ENCODE peak calls at places on chromosomes 3 and 15, in eight cellular contexts. One of them, this sample, is unnamed.

GRCh38 chr3:33218446-33219174 is at the start of gene SUSD5:
- DNase-seq in colonic mucosa: no peak
- DNase-seq in body of pancreas: no peak
- DNase-seq in HCT116: no peak
- DNase-seq in lower lobe of right lung: no peak
- DNase-seq in tibial nerve: no peak
- DNase-seq in stomach: no peak
- DNase-seq in tibial artery: no peak
- DNase-seq in this sample: no peak

GRCh38 chr3:28934135-28934813 is 346.6 kb upstream of the RBMS3 start:
- DNase-seq in colonic mucosa: no peak
- DNase-seq in body of pancreas: no peak
- DNase-seq in HCT116: no peak
- DNase-seq in lower lobe of right lung: no peak
- DNase-seq in tibial nerve: no peak
- DNase-seq in stomach: no peak
- DNase-seq in tibial artery: no peak
- DNase-seq in this sample: no peak

GRCh38 chr3:65732060-65732933 is 306.4 kb downstream of the MAGI1 start:
- DNase-seq in colonic mucosa: peak; percentile 30
- DNase-seq in body of pancreas: no peak
- DNase-seq in HCT116: peak; percentile 29
- DNase-seq in lower lobe of right lung: no peak
- DNase-seq in tibial nerve: no peak
- DNase-seq in stomach: no peak
- DNase-seq in tibial artery: no peak
- DNase-seq in this sample: no peak

GRCh38 chr3:194141415-194142155 is 5.6 kb downstream of the HES1 start:
- DNase-seq in colonic mucosa: peak; percentile 91
- DNase-seq in body of pancreas: peak; percentile 95
- DNase-seq in HCT116: peak; percentile 82
- DNase-seq in lower lobe of right lung: peak; percentile 95
- DNase-seq in tibial nerve: peak; percentile 73
- DNase-seq in stomach: peak; percentile 95
- DNase-seq in tibial artery: peak; percentile 87
- DNase-seq in this sample: peak; percentile 60

GRCh38 chr3:152328841-152329240 is 60.1 kb downstream of the MBNL1 start:
- DNase-seq in colonic mucosa: no peak
- DNase-seq in body of pancreas: no peak
- DNase-seq in HCT116: peak; percentile 70
- DNase-seq in lower lobe of right lung: no peak
- DNase-seq in tibial nerve: no peak
- DNase-seq in stomach: no peak
- DNase-seq in tibial artery: no peak
- DNase-seq in this sample: no peak

GRCh38 chr3:159919873-159920272 is 68.8 kb upstream of the IL12A start:
- DNase-seq in colonic mucosa: no peak
- DNase-seq in body of pancreas: no peak
- DNase-seq in HCT116: no peak
- DNase-seq in lower lobe of right lung: no peak
- DNase-seq in tibial nerve: no peak
- DNase-seq in stomach: no peak
- DNase-seq in tibial artery: no peak
- DNase-seq in this sample: no peak

GRCh38 chr3:108524547-108524946 is 14.2 kb upstream of the MYH15 start:
- DNase-seq in colonic mucosa: no peak
- DNase-seq in body of pancreas: no peak
- DNase-seq in HCT116: no peak
- DNase-seq in lower lobe of right lung: no peak
- DNase-seq in tibial nerve: no peak
- DNase-seq in stomach: no peak
- DNase-seq in tibial artery: no peak
- DNase-seq in this sample: no peak

GRCh38 chr3:136142592-136142991 is 53.5 kb downstream of the MSL2 start:
- DNase-seq in colonic mucosa: no peak
- DNase-seq in body of pancreas: no peak
- DNase-seq in HCT116: peak; percentile 73
- DNase-seq in lower lobe of right lung: no peak
- DNase-seq in tibial nerve: no peak
- DNase-seq in stomach: no peak
- DNase-seq in tibial artery: no peak
- DNase-seq in this sample: no peak

GRCh38 chr3:71074416-71074815 is 509.1 kb downstream of the FOXP1 start:
- DNase-seq in colonic mucosa: no peak
- DNase-seq in body of pancreas: no peak
- DNase-seq in HCT116: no peak
- DNase-seq in lower lobe of right lung: no peak
- DNase-seq in tibial nerve: no peak
- DNase-seq in stomach: no peak
- DNase-seq in tibial artery: no peak
- DNase-seq in this sample: no peak

GRCh38 chr3:11115548-11115947 is 38.7 kb upstream of the HRH1 start:
- DNase-seq in colonic mucosa: no peak
- DNase-seq in body of pancreas: no peak
- DNase-seq in HCT116: no peak
- DNase-seq in lower lobe of right lung: no peak
- DNase-seq in tibial nerve: no peak
- DNase-seq in stomach: no peak
- DNase-seq in tibial artery: no peak
- DNase-seq in this sample: no peak

GRCh38 chr3:25069970-25070369 is 358.1 kb upstream of the RARB start:
- DNase-seq in colonic mucosa: no peak
- DNase-seq in body of pancreas: no peak
- DNase-seq in HCT116: no peak
- DNase-seq in lower lobe of right lung: no peak
- DNase-seq in tibial nerve: no peak
- DNase-seq in stomach: no peak
- DNase-seq in tibial artery: no peak
- DNase-seq in this sample: no peak

GRCh38 chr15:39156636-39157255 is 424.1 kb upstream of the THBS1 start:
- DNase-seq in colonic mucosa: no peak
- DNase-seq in body of pancreas: no peak
- DNase-seq in HCT116: no peak
- DNase-seq in lower lobe of right lung: no peak
- DNase-seq in tibial nerve: peak; percentile 19
- DNase-seq in stomach: no peak
- DNase-seq in tibial artery: peak; percentile 56
- DNase-seq in this sample: no peak

GRCh38 chr3:167565489-167565888 is 88.3 kb downstream of the WDR49 start:
- DNase-seq in colonic mucosa: no peak
- DNase-seq in body of pancreas: no peak
- DNase-seq in HCT116: no peak
- DNase-seq in lower lobe of right lung: no peak
- DNase-seq in tibial nerve: no peak
- DNase-seq in stomach: no peak
- DNase-seq in tibial artery: no peak
- DNase-seq in this sample: no peak

GRCh38 chr3:114496874-114497273 is 203.0 kb downstream of the TIGIT start:
- DNase-seq in colonic mucosa: no peak
- DNase-seq in body of pancreas: no peak
- DNase-seq in HCT116: no peak
- DNase-seq in lower lobe of right lung: no peak
- DNase-seq in tibial nerve: no peak
- DNase-seq in stomach: no peak
- DNase-seq in tibial artery: no peak
- DNase-seq in this sample: no peak

GRCh38 chr15:75237316-75237982 is 20.7 kb upstream of the GOLGA6C start:
- DNase-seq in colonic mucosa: no peak
- DNase-seq in body of pancreas: peak; percentile 7
- DNase-seq in HCT116: no peak
- DNase-seq in lower lobe of right lung: no peak
- DNase-seq in tibial nerve: no peak
- DNase-seq in stomach: no peak
- DNase-seq in tibial artery: peak; percentile 15
- DNase-seq in this sample: no peak

GRCh38 chr3:156448300-156448699 is 106.6 kb downstream of the SSR3 start:
- DNase-seq in colonic mucosa: no peak
- DNase-seq in body of pancreas: no peak
- DNase-seq in HCT116: peak; percentile 46
- DNase-seq in lower lobe of right lung: no peak
- DNase-seq in tibial nerve: no peak
- DNase-seq in stomach: no peak
- DNase-seq in tibial artery: no peak
- DNase-seq in this sample: peak; percentile 27

GRCh38 chr3:192899540-192899982 is 18.1 kb downstream of the MB21D2 start:
- DNase-seq in colonic mucosa: no peak
- DNase-seq in body of pancreas: no peak
- DNase-seq in HCT116: no peak
- DNase-seq in lower lobe of right lung: no peak
- DNase-seq in tibial nerve: no peak
- DNase-seq in stomach: no peak
- DNase-seq in tibial artery: no peak
- DNase-seq in this sample: no peak

GRCh38 chr15:63601026-63601726 is 4.0 kb downstream of the FBXL22 start:
- DNase-seq in colonic mucosa: peak; percentile 47
- DNase-seq in body of pancreas: peak; percentile 39
- DNase-seq in HCT116: no peak
- DNase-seq in lower lobe of right lung: peak; percentile 65
- DNase-seq in tibial nerve: no peak
- DNase-seq in stomach: no peak
- DNase-seq in tibial artery: no peak
- DNase-seq in this sample: peak; percentile 65

GRCh38 chr3:49757197-49757596 is 29.1 kb downstream of the IP6K1 start:
- DNase-seq in colonic mucosa: no peak
- DNase-seq in body of pancreas: no peak
- DNase-seq in HCT116: no peak
- DNase-seq in lower lobe of right lung: no peak
- DNase-seq in tibial nerve: no peak
- DNase-seq in stomach: no peak
- DNase-seq in tibial artery: no peak
- DNase-seq in this sample: no peak
- H3K27ac ChIP-seq in colonic mucosa: no peak overlapping the region
- H3K27ac ChIP-seq in body of pancreas: no peak overlapping the region
- H3K27ac ChIP-seq in HCT116: no peak overlapping the region
- H3K27ac ChIP-seq in lower lobe of right lung: no peak overlapping the region
- H3K27ac ChIP-seq in tibial nerve: no peak overlapping the region
- H3K27ac ChIP-seq in stomach: no peak overlapping the region
- H3K27ac ChIP-seq in tibial artery: no peak overlapping the region
- H3K27ac ChIP-seq in this sample: no peak overlapping the region

GRCh38 chr15:36886135-36887011 is 214.0 kb downstream of the MEIS2 start:
- DNase-seq in colonic mucosa: no peak
- DNase-seq in body of pancreas: no peak
- DNase-seq in HCT116: no peak
- DNase-seq in lower lobe of right lung: no peak
- DNase-seq in tibial nerve: no peak
- DNase-seq in stomach: no peak
- DNase-seq in tibial artery: no peak
- DNase-seq in this sample: no peak

GRCh38 chr15:36885709-36886108 is 214.6 kb downstream of the MEIS2 start:
- DNase-seq in colonic mucosa: no peak
- DNase-seq in body of pancreas: no peak
- DNase-seq in HCT116: no peak
- DNase-seq in lower lobe of right lung: no peak
- DNase-seq in tibial nerve: no peak
- DNase-seq in stomach: no peak
- DNase-seq in tibial artery: no peak
- DNase-seq in this sample: no peak

GRCh38 chr15:36882487-36883108 is 217.8 kb downstream of the MEIS2 start:
- DNase-seq in colonic mucosa: no peak
- DNase-seq in body of pancreas: peak; percentile 30
- DNase-seq in HCT116: no peak
- DNase-seq in lower lobe of right lung: no peak
- DNase-seq in tibial nerve: no peak
- DNase-seq in stomach: no peak
- DNase-seq in tibial artery: no peak
- DNase-seq in this sample: no peak

GRCh38 chr15:36884404-36885335 is 215.7 kb downstream of the MEIS2 start:
- DNase-seq in colonic mucosa: no peak
- DNase-seq in body of pancreas: no peak
- DNase-seq in HCT116: no peak
- DNase-seq in lower lobe of right lung: no peak
- DNase-seq in tibial nerve: no peak
- DNase-seq in stomach: no peak
- DNase-seq in tibial artery: no peak
- DNase-seq in this sample: no peak

GRCh38 chr15:36883705-36884355 is 216.5 kb downstream of the MEIS2 start:
- DNase-seq in colonic mucosa: peak; percentile 87
- DNase-seq in body of pancreas: peak; percentile 89
- DNase-seq in HCT116: peak; percentile 63
- DNase-seq in lower lobe of right lung: peak; percentile 86
- DNase-seq in tibial nerve: peak; percentile 67
- DNase-seq in stomach: peak; percentile 88
- DNase-seq in tibial artery: peak; percentile 83
- DNase-seq in this sample: peak; percentile 14
- H3K4me1 ChIP-seq in colonic mucosa: no peaks in the 10 kb centered on the region
- H3K4me1 ChIP-seq in body of pancreas: peaks cover 14% of the 10 kb centered on the region
- H3K4me1 ChIP-seq in HCT116: no peaks in the 10 kb centered on the region
- H3K4me1 ChIP-seq in lower lobe of right lung: peaks cover 17% of the 10 kb centered on the region
- H3K4me1 ChIP-seq in tibial nerve: peaks cover 55% of the 10 kb centered on the region
- H3K4me1 ChIP-seq in stomach: peaks cover 13% of the 10 kb centered on the region
- H3K4me1 ChIP-seq in tibial artery: peaks cover 33% of the 10 kb centered on the region
- H3K4me1 ChIP-seq in this sample: peaks cover 4% of the 10 kb centered on the region

GRCh38 chr15:67511606-67512005 is 9.3 kb upstream of the C15orf61 start:
- DNase-seq in colonic mucosa: no peak
- DNase-seq in body of pancreas: no peak
- DNase-seq in HCT116: no peak
- DNase-seq in lower lobe of right lung: no peak
- DNase-seq in tibial nerve: no peak
- DNase-seq in stomach: no peak
- DNase-seq in tibial artery: no peak
- DNase-seq in this sample: no peak
- H3K27ac ChIP-seq in colonic mucosa: no peak overlapping the region
- H3K27ac ChIP-seq in body of pancreas: no peak overlapping the region
- H3K27ac ChIP-seq in HCT116: no peak overlapping the region
- H3K27ac ChIP-seq in lower lobe of right lung: no peak overlapping the region
- H3K27ac ChIP-seq in tibial nerve: no peak overlapping the region
- H3K27ac ChIP-seq in stomach: no peak overlapping the region
- H3K27ac ChIP-seq in tibial artery: no peak overlapping the region
- H3K27ac ChIP-seq in this sample: no peak overlapping the region

GRCh38 chr3:129624347-129625070 is 18.0 kb upstream of the PLXND1 start:
- DNase-seq in colonic mucosa: peak; percentile 28
- DNase-seq in body of pancreas: peak; percentile 20
- DNase-seq in HCT116: no peak
- DNase-seq in lower lobe of right lung: peak; percentile 58
- DNase-seq in tibial nerve: no peak
- DNase-seq in stomach: no peak
- DNase-seq in tibial artery: no peak
- DNase-seq in this sample: no peak

GRCh38 chr3:129622933-129623332 is 16.5 kb upstream of the PLXND1 start:
- DNase-seq in colonic mucosa: peak; percentile 21
- DNase-seq in body of pancreas: no peak
- DNase-seq in HCT116: no peak
- DNase-seq in lower lobe of right lung: no peak
- DNase-seq in tibial nerve: no peak
- DNase-seq in stomach: no peak
- DNase-seq in tibial artery: no peak
- DNase-seq in this sample: no peak

GRCh38 chr3:129625071-129625874 is 18.8 kb upstream of the PLXND1 start:
- DNase-seq in colonic mucosa: peak; percentile 41
- DNase-seq in body of pancreas: no peak
- DNase-seq in HCT116: no peak
- DNase-seq in lower lobe of right lung: peak; percentile 44
- DNase-seq in tibial nerve: no peak
- DNase-seq in stomach: no peak
- DNase-seq in tibial artery: no peak
- DNase-seq in this sample: no peak

GRCh38 chr3:129622418-129622872 is 16.0 kb upstream of the PLXND1 start:
- DNase-seq in colonic mucosa: peak; percentile 28
- DNase-seq in body of pancreas: no peak
- DNase-seq in HCT116: no peak
- DNase-seq in lower lobe of right lung: peak; percentile 46
- DNase-seq in tibial nerve: no peak
- DNase-seq in stomach: no peak
- DNase-seq in tibial artery: no peak
- DNase-seq in this sample: no peak

GRCh38 chr3:129623447-129624118 is 17.1 kb upstream of the PLXND1 start:
- DNase-seq in colonic mucosa: peak; percentile 69
- DNase-seq in body of pancreas: peak; percentile 81
- DNase-seq in HCT116: no peak
- DNase-seq in lower lobe of right lung: peak; percentile 84
- DNase-seq in tibial nerve: no peak
- DNase-seq in stomach: peak; percentile 80
- DNase-seq in tibial artery: no peak
- DNase-seq in this sample: no peak
- H3K4me1 ChIP-seq in colonic mucosa: peaks cover 20% of the 10 kb centered on the region
- H3K4me1 ChIP-seq in body of pancreas: peaks cover 52% of the 10 kb centered on the region
- H3K4me1 ChIP-seq in HCT116: peaks cover 24% of the 10 kb centered on the region
- H3K4me1 ChIP-seq in lower lobe of right lung: peaks cover 94% of the 10 kb centered on the region
- H3K4me1 ChIP-seq in tibial nerve: peaks cover 91% of the 10 kb centered on the region
- H3K4me1 ChIP-seq in stomach: peaks cover 60% of the 10 kb centered on the region
- H3K4me1 ChIP-seq in tibial artery: peaks cover 33% of the 10 kb centered on the region
- H3K4me1 ChIP-seq in this sample: peaks cover 12% of the 10 kb centered on the region

This sample was measured in CD4-positive, alpha-beta memory T cell.